ENCODE peak calls at places on chromosomes 2 and 18, in ten cellular contexts. L is AG09319; G is globus pallidus; D is endodermal cell; T is T-helper 1 cell; F is NCI-H1092; R is stomach; C is small intestine; X is stimulated activated effector memory CD8-positive, alpha-beta T cell treated with anti-CD3 and anti-CD28 coated beads, Interleukin-12 subunit alpha, Interleukin-12 subunit beta, amount 100 ng/mL, for 72 hours; A is Daoy. J is an unnamed sample.
A peak's percentile ranks its signal among the peaks of the same experiment; 100 is the strongest.

GRCh38 chr2:159069229-159069628 is 100.8 kb downstream of the TANC1 start:
- DNase-seq in L (no peak), G (no peak), D (no peak), T (no peak), F (no peak), R (no peak), C (no peak), X (no peak), A (no peak), J (no peak)

GRCh38 chr2:72781500-72781899 is 44.3 kb downstream of the EXOC6B start:
- DNase-seq in L (no peak), G (no peak), D (no peak), T (no peak), F (no peak), R (no peak), C (no peak), X (no peak), A (no peak), J (no peak)

GRCh38 chr2:88545118-88545517 is 82.1 kb downstream of the EIF2AK3 start:
- DNase-seq in L (no peak), G (no peak), D (peak; percentile 79), T (no peak), F (no peak), R (no peak), C (peak; percentile 24), X (no peak), A (peak; percentile 75), J (peak; percentile 69)

GRCh38 chr2:232562515-232563151 is 12.1 kb downstream of the EIF4E2 start:
- DNase-seq in L (no peak), G (no peak), D (no peak), T (no peak), F (no peak), R (no peak), C (no peak), X (no peak), A (no peak), J (no peak)

GRCh38 chr2:16623564-16624418 is 41.8 kb downstream of the CYRIA start:
- DNase-seq in L (no peak), G (no peak), D (no peak), T (no peak), F (no peak), R (no peak), C (no peak), X (no peak), A (no peak), J (no peak)

GRCh38 chr2:237744613-237745249 is 53.8 kb upstream of the RBM44 start:
- DNase-seq in L (no peak), G (peak; percentile 53), D (peak; percentile 94), T (peak; percentile 47), F (peak; percentile 26), R (peak; percentile 83), C (peak; percentile 60), X (peak; percentile 76), A (peak; percentile 63), J (peak; percentile 94)

GRCh38 chr2:29235411-29235810 is 120.2 kb downstream of the CLIP4 start:
- DNase-seq in L (no peak), G (no peak), D (no peak), T (no peak), F (no peak), R (no peak), C (no peak), X (no peak), A (no peak), J (no peak)

GRCh38 chr2:96146881-96147592 is 1.8 kb upstream of the DUSP2 start:
- DNase-seq in L (no peak), G (no peak), D (peak; percentile 53), T (no peak), F (no peak), R (no peak), C (no peak), X (no peak), A (peak; percentile 75), J (peak; percentile 39)

GRCh38 chr2:172011814-172012580 is 12.2 kb downstream of the METAP1D start:
- DNase-seq in L (no peak), G (no peak), D (no peak), T (peak; percentile 70), F (no peak), R (no peak), C (no peak), X (no peak), A (no peak), J (peak; percentile 31)

GRCh38 chr2:234308073-234308813 is 188.6 kb downstream of the ARL4C start:
- DNase-seq in L (no peak), G (no peak), D (no peak), T (no peak), F (no peak), R (no peak), C (no peak), X (no peak), A (no peak), J (no peak)

GRCh38 chr2:190121971-190122370 is 59.4 kb upstream of the MSTN start:
- DNase-seq in L (no peak), G (peak; percentile 92), D (no peak), T (no peak), F (no peak), R (no peak), C (peak; percentile 31), X (no peak), A (no peak), J (peak; percentile 27)

GRCh38 chr2:174761837-174762236 is 2.4 kb downstream of the CHRNA1 start:
- DNase-seq in L (no peak), G (no peak), D (no peak), T (no peak), F (no peak), R (no peak), C (no peak), X (no peak), A (no peak), J (no peak)

GRCh38 chr2:71129114-71129890 is 727 bp downstream of the MCEE start:
- DNase-seq in L (no peak), G (no peak), D (no peak), T (no peak), F (no peak), R (no peak), C (peak; percentile 74), X (no peak), A (no peak), J (no peak)

GRCh38 chr2:153818242-153818641 is 53.5 kb upstream of the GALNT13 start:
- DNase-seq in L (no peak), G (no peak), D (no peak), T (no peak), F (no peak), R (no peak), C (no peak), X (no peak), A (no peak), J (no peak)

GRCh38 chr2:112482309-112483046 is 522 bp downstream of the TTL start:
- DNase-seq in L (no peak), G (peak; percentile 33), D (peak; percentile 75), T (peak; percentile 38), F (no peak), R (no peak), C (peak; percentile 38), X (peak; percentile 11), A (peak; percentile 50), J (peak; percentile 82)

GRCh38 chr2:164260506-164260905 is 360.8 kb downstream of the GRB14 start:
- DNase-seq in L (no peak), G (no peak), D (no peak), T (no peak), F (no peak), R (no peak), C (no peak), X (no peak), A (no peak), J (no peak)

GRCh38 chr2:74585406-74586182 is 31.1 kb downstream of the DOK1 start:
- DNase-seq in L (no peak), G (peak; percentile 23), D (no peak), T (peak; percentile 73), F (no peak), R (no peak), C (no peak), X (no peak), A (no peak), J (no peak)

GRCh38 chr2:237563816-237564215 is 2.6 kb upstream of the PRLH start:
- DNase-seq in L (no peak), G (no peak), D (peak; percentile 92), T (no peak), F (no peak), R (no peak), C (no peak), X (no peak), A (no peak), J (peak; percentile 90)

GRCh38 chr2:200309296-200309846 is 2.9 kb downstream of the SPATS2L start:
- DNase-seq in L (no peak), G (no peak), D (no peak), T (no peak), F (no peak), R (no peak), C (no peak), X (no peak), A (no peak), J (no peak)

GRCh38 chr2:127953128-127953718 is 67.5 kb upstream of the AMMECR1L start:
- DNase-seq in L (no peak), G (peak; percentile 43), D (peak; percentile 10), T (no peak), F (no peak), R (peak; percentile 64), C (peak; percentile 88), X (no peak), A (no peak), J (no peak)

GRCh38 chr2:109188485-109188868 is 59.5 kb downstream of the SH3RF3 start:
- DNase-seq in L (no peak), G (no peak), D (peak; percentile 67), T (no peak), F (no peak), R (no peak), C (no peak), X (no peak), A (no peak), J (peak; percentile 68)

GRCh38 chr2:119753041-119753929 is 6.4 kb upstream of the PTPN4 start:
- DNase-seq in L (no peak), G (peak; percentile 58), D (peak; percentile 62), T (peak; percentile 50), F (no peak), R (no peak), C (peak; percentile 59), X (no peak), A (peak; percentile 46), J (peak; percentile 63)

GRCh38 chr2:215919624-215920243 is 93.6 kb downstream of the MREG start:
- DNase-seq in L (no peak), G (peak; percentile 8), D (no peak), T (no peak), F (no peak), R (no peak), C (no peak), X (no peak), A (no peak), J (no peak)

GRCh38 chr2:33598472-33599174 is 476 bp downstream of the FAM98A start:
- DNase-seq in L (no peak), G (peak; percentile 48), D (peak; percentile 76), T (peak; percentile 62), F (no peak), R (no peak), C (peak; percentile 28), X (peak; percentile 26), A (peak; percentile 58), J (peak; percentile 56)

GRCh38 chr18:12076424-12077140 is 17.1 kb upstream of the ANKRD62 start:
- DNase-seq in L (no peak), G (no peak), D (peak; percentile 80), T (no peak), F (no peak), R (peak; percentile 55), C (no peak), X (no peak), A (no peak), J (peak; percentile 91)

GRCh38 chr2:46471-47345 is at the start of gene FAM110C:
- DNase-seq in L (no peak), G (no peak), D (peak; percentile 86), T (peak; percentile 62), F (no peak), R (peak; percentile 88), C (peak; percentile 94), X (no peak), A (peak; percentile 67), J (peak; percentile 95)

GRCh38 chr2:106638609-106639008 is 151.4 kb downstream of the CD8B2 start:
- DNase-seq in L (no peak), G (no peak), D (no peak), T (no peak), F (no peak), R (no peak), C (no peak), X (no peak), A (no peak), J (no peak)

GRCh38 chr2:232857158-232857563 is 12.9 kb upstream of the SNORC start:
- DNase-seq in L (no peak), G (no peak), D (no peak), T (no peak), F (no peak), R (no peak), C (peak; percentile 80), X (no peak), A (no peak), J (no peak)

J was measured in H7.